ENCODE peak calls at places on chromosomes 13 and 19, in five cellular contexts. M, C, W, B and E are unnamed samples.

GRCh38 chr13:110475117-110475516 is 86.4 kb downstream of the RAB20 start:
- DNase-seq in M (no peak), C (no peak), B (no peak), W (no peak), E (no peak)

GRCh38 chr13:35471466-35472307 is 4.8 kb downstream of the MAB21L1 start:
- DNase-seq in C (peak), W (no peak), B (peak), M (no peak), E (no peak)

GRCh38 chr19:40768936-40769335 is 6.4 kb upstream of the MIA start:
- DNase-seq in M (no peak), W (no peak), B (no peak), C (no peak), E (no peak)

GRCh38 chr19:32675720-32676185 is at the start of gene RGS9BP:
- DNase-seq in W (peak), B (no peak), C (peak), M (peak), E (peak)

GRCh38 chr19:35211545-35212230 is 16.9 kb downstream of the FAM187B start:
- DNase-seq in B (no peak), W (no peak), M (no peak), C (no peak), E (peak)

GRCh38 chr19:4556574-4557185 is 2.8 kb downstream of the SEMA6B start:
- DNase-seq in C (no peak), W (no peak), M (no peak), B (peak), E (no peak)

GRCh38 chr19:45676851-45677263 is 8.8 kb downstream of the GIPR start:
- DNase-seq in M (no peak), W (no peak), B (no peak), C (no peak), E (no peak)

GRCh38 chr13:59700281-59700680 is 463.4 kb downstream of the DIAPH3 start:
- DNase-seq in M (no peak), B (no peak), C (peak), W (no peak), E (no peak)

GRCh38 chr13:26882731-26883130 is 122.1 kb upstream of the GPR12 start:
- DNase-seq in W (no peak), B (no peak), M (no peak), C (no peak), E (no peak)

GRCh38 chr19:4933528-4933927 is 24.2 kb downstream of the UHRF1 start:
- DNase-seq in M (no peak), W (no peak), C (peak), B (no peak), E (no peak)